ENCODE peak calls at places on chromosome 2, in four cellular contexts. One of them, this sample, is unnamed.

GRCh38 chr2:42092084-42092996 is 44.5 kb downstream of the PKDCC start:
- DNase-seq in endothelial cell: no peak
- DNase-seq in kidney: no peak
- DNase-seq in neural crest cell: no peak
- DNase-seq in this sample: no peak

GRCh38 chr2:217766356-217766755 is 236.4 kb downstream of the TNS1 start:
- DNase-seq in endothelial cell: no peak
- DNase-seq in neural crest cell: no peak
- DNase-seq in kidney: no peak
- DNase-seq in this sample: no peak

GRCh38 chr2:36707050-36707449 is 10.5 kb downstream of the VIT start:
- DNase-seq in neural crest cell: no peak
- DNase-seq in kidney: no peak
- DNase-seq in endothelial cell: no peak
- DNase-seq in this sample: no peak

GRCh38 chr2:86760371-86760770 is 30.3 kb downstream of the CD8A start:
- DNase-seq in endothelial cell: no peak
- DNase-seq in kidney: no peak
- DNase-seq in neural crest cell: no peak
- DNase-seq in this sample: no peak

GRCh38 chr2:173831312-173832229 is 133.6 kb downstream of the SP3 start:
- DNase-seq in kidney: peak
- DNase-seq in endothelial cell: no peak
- DNase-seq in neural crest cell: peak
- DNase-seq in this sample: no peak

GRCh38 chr2:174577967-174578589 is 19.5 kb downstream of the WIPF1 start:
- DNase-seq in endothelial cell: peak
- DNase-seq in kidney: no peak
- DNase-seq in neural crest cell: no peak
- DNase-seq in this sample: no peak

GRCh38 chr2:158772306-158773078 is 22.6 kb upstream of the DAPL1 start:
- DNase-seq in endothelial cell: no peak
- DNase-seq in kidney: no peak
- DNase-seq in neural crest cell: no peak
- DNase-seq in this sample: no peak

GRCh38 chr2:9024575-9024974 is 21.1 kb upstream of the MBOAT2 start:
- DNase-seq in neural crest cell: no peak
- DNase-seq in endothelial cell: no peak
- DNase-seq in kidney: no peak
- DNase-seq in this sample: no peak

GRCh38 chr2:55460562-55460961 is 40.9 kb upstream of the CCDC88A start:
- DNase-seq in neural crest cell: no peak
- DNase-seq in endothelial cell: no peak
- DNase-seq in kidney: no peak
- DNase-seq in this sample: no peak

DNA sequence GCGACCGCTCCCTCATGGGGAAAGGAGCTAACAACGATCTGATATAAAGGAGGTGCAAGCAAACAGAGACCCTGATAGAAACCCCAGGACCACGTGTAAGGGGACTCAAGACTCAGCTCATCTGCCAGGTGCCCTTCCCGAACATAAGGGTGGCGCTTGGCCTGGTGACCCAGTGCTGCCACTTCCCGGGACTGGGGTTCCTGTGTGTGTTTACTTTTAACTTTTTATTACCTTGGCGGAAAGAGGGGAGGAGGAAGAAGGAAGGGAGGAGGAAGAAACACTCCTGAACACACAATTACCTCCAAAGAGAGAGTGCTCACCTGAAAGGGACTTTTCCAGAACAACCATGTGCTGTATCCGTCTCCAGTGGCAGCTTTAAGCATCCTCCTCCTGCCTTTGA is 56.5 kb upstream of the EDAR start:
- DNase-seq in neural crest cell: no peak
- DNase-seq in kidney: no peak
- DNase-seq in endothelial cell: no peak
- DNase-seq in this sample: no peak
- TF ChIP-seq CTCF in neural crest cell: no peak
- TF ChIP-seq CTCF in kidney: no peak
- TF ChIP-seq CTCF in endothelial cell: no peak
- TF ChIP-seq CTCF in this sample: no peak

DNA sequence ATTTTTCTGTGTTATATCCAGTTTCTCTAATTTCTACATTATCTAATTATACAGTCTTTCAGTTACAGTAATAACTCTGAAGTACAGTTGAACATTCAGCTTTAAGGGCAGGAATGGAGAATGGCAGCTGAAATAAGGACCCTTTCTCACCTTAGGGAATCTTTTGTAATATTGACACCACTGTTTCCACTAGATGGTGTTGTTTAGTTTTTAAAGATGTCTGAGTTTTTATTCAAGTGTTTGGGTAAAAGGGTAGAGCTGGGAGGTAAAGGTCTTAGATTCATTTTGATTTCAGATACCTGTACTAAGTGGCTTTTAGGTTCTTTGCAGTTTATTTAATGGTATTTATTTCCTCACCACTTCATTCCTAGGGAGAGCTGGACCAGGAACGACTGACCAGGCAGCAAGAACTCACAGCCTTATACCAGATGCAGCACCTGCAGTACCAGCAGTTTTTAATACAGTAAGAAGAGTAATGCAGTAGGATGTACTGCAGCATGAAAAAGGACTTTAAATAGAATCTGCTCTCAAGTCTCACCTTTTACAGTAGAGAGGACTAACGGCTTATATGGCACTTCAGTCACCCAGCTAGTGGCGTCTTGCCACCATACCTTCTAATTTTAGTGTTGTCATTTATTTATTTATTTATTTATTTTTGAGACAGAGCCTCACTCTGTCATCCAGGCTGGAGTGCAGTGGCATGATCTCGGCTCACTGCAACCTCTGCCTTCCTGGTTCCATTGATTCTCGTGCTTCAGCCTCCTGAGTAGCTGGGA is 33.2 kb upstream of the KCNJ13 start:
- DNase-seq in neural crest cell: no peak
- DNase-seq in endothelial cell: no peak
- DNase-seq in kidney: no peak
- DNase-seq in this sample: no peak
- TF ChIP-seq CTCF in neural crest cell: no peak
- TF ChIP-seq CTCF in endothelial cell: no peak
- TF ChIP-seq CTCF in kidney: no peak
- TF ChIP-seq CTCF in this sample: peak

GRCh38 chr2:19369341-19369955 is 11.0 kb upstream of the OSR1 start:
- DNase-seq in endothelial cell: no peak
- DNase-seq in neural crest cell: no peak
- DNase-seq in kidney: no peak
- DNase-seq in this sample: no peak
- TF ChIP-seq CTCF in endothelial cell: no peak
- TF ChIP-seq CTCF in neural crest cell: peak
- TF ChIP-seq CTCF in kidney: no peak
- TF ChIP-seq CTCF in this sample: peak

DNA sequence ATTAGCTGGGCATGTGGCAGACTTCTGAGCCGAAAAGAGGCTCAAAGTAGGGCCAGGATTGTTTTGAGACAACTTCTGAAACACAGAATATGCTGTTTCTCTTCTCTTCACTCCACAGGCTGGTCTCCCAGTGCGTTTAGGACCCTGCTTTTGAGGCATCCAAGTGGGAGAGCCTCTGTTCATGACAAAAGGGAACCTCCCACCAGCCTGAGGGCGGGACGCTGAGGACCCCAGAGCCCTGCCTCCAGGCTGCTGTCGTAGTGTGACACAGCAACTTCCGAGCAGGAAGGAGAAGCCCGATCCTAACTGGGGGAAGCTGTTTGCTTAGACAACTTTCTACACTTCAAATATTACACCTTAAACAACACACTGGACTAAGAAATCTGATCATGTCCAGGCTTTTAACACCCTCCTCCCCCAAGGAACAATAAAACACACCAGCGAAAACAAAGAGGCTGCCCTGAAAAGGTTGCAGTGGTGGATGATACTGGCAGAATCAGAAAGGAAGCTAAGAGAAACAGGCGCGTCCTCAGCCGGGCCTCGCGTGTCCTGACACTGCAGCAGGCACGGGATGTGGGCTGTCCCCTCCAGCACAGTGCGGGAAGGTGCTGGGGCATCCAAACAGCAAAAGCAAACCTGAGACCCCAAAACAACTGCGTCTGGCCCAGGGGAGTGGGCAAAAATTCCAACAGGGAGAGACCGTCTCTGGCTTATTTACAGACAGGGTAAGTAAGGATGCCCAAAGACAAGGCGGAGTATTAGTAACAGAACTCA is 9.3 kb downstream of the SERTAD2 start:
- DNase-seq in neural crest cell: peak
- DNase-seq in endothelial cell: peak
- DNase-seq in kidney: peak
- DNase-seq in this sample: no peak
- TF ChIP-seq CTCF in neural crest cell: no peak
- TF ChIP-seq CTCF in endothelial cell: no peak
- TF ChIP-seq CTCF in kidney: no peak
- TF ChIP-seq CTCF in this sample: no peak

GRCh38 chr2:126531029-126531428 is 124.9 kb upstream of the GYPC start:
- DNase-seq in endothelial cell: no peak
- DNase-seq in neural crest cell: no peak
- DNase-seq in kidney: no peak
- DNase-seq in this sample: no peak

GRCh38 chr2:126527836-126528490 is 128.0 kb upstream of the GYPC start:
- DNase-seq in kidney: no peak
- DNase-seq in endothelial cell: peak
- DNase-seq in neural crest cell: peak
- DNase-seq in this sample: no peak
- TF ChIP-seq CTCF in kidney: peak
- TF ChIP-seq CTCF in endothelial cell: peak
- TF ChIP-seq CTCF in neural crest cell: peak
- TF ChIP-seq CTCF in this sample: peak